ENCODE peak calls at places on chromosomes 7 and 10, in six cellular contexts. One of them, this sample, is unnamed.

GRCh38 chr7:30182186-30182585 is 47.4 kb downstream of the MTURN start:
- DNase-seq in left ventricle myocardium superior: peak; percentile 46
- DNase-seq in HT-29: no peak
- DNase-seq in GM10248: no peak
- DNase-seq in H7: no peak
- DNase-seq in NCI-H1105 treated with DMSO at 0.1 percent for 48 hours: no peak
- DNase-seq in this sample: no peak

GRCh38 chr7:150586068-150586777 is 19.0 kb downstream of the GIMAP4 start:
- DNase-seq in left ventricle myocardium superior: no peak
- DNase-seq in HT-29: no peak
- DNase-seq in H7: no peak
- DNase-seq in NCI-H1105 treated with DMSO at 0.1 percent for 48 hours: no peak
- DNase-seq in GM10248: no peak
- DNase-seq in this sample: no peak

GRCh38 chr10:34171957-34172527 is 643.1 kb downstream of the PARD3 start:
- DNase-seq in left ventricle myocardium superior: no peak
- DNase-seq in NCI-H1105 treated with DMSO at 0.1 percent for 48 hours: no peak
- DNase-seq in GM10248: no peak
- DNase-seq in HT-29: no peak
- DNase-seq in H7: no peak
- DNase-seq in this sample: no peak

GRCh38 chr7:67760971-67761370 is 764.3 kb downstream of the TYW1 start:
- DNase-seq in NCI-H1105 treated with DMSO at 0.1 percent for 48 hours: no peak
- DNase-seq in GM10248: no peak
- DNase-seq in H7: no peak
- DNase-seq in HT-29: no peak
- DNase-seq in left ventricle myocardium superior: no peak
- DNase-seq in this sample: no peak

GRCh38 chr10:23338155-23338828 is 6.3 kb downstream of the C10orf67 start:
- DNase-seq in H7: peak; percentile 46
- DNase-seq in NCI-H1105 treated with DMSO at 0.1 percent for 48 hours: no peak
- DNase-seq in GM10248: no peak
- DNase-seq in left ventricle myocardium superior: no peak
- DNase-seq in HT-29: peak; percentile 68
- DNase-seq in this sample: peak; percentile 31

GRCh38 chr10:103198648-103199047 is 5.6 kb upstream of the NT5C2 start:
- DNase-seq in GM10248: no peak
- DNase-seq in NCI-H1105 treated with DMSO at 0.1 percent for 48 hours: no peak
- DNase-seq in left ventricle myocardium superior: no peak
- DNase-seq in H7: no peak
- DNase-seq in HT-29: no peak
- DNase-seq in this sample: no peak

GRCh38 chr10:52215745-52216361 is 98.2 kb upstream of the DKK1 start:
- DNase-seq in NCI-H1105 treated with DMSO at 0.1 percent for 48 hours: peak; percentile 38
- DNase-seq in H7: peak; percentile 2
- DNase-seq in HT-29: peak; percentile 85
- DNase-seq in left ventricle myocardium superior: no peak
- DNase-seq in GM10248: peak; percentile 39
- DNase-seq in this sample: peak; percentile 74

GRCh38 chr10:18687706-18688105 is 28.5 kb downstream of the ARL5B start:
- DNase-seq in left ventricle myocardium superior: no peak
- DNase-seq in NCI-H1105 treated with DMSO at 0.1 percent for 48 hours: no peak
- DNase-seq in GM10248: no peak
- DNase-seq in HT-29: no peak
- DNase-seq in H7: no peak
- DNase-seq in this sample: no peak

GRCh38 chr10:94232711-94233383 is 129.9 kb downstream of the NOC3L start:
- DNase-seq in GM10248: no peak
- DNase-seq in H7: no peak
- DNase-seq in HT-29: no peak
- DNase-seq in left ventricle myocardium superior: no peak
- DNase-seq in NCI-H1105 treated with DMSO at 0.1 percent for 48 hours: no peak
- DNase-seq in this sample: no peak

This sample was measured in neural progenitor cell.